ENCODE peak calls at places on chromosome 22, in eight cellular contexts. One of them, this sample, is unnamed.

GRCh38 chr22:18077639-18078328 is at the start of gene PEX26:
- DNase-seq in astrocyte of the cerebellum: peak; percentile 90
- DNase-seq in thoracic aorta: peak; percentile 83
- DNase-seq in dorsolateral prefrontal cortex: peak; percentile 96
- DNase-seq in neuronal stem cell: peak; percentile 88
- DNase-seq in tibial artery: peak; percentile 96
- DNase-seq in AG09309: peak; percentile 82
- DNase-seq in testis: peak; percentile 98
- DNase-seq in this sample: peak; percentile 95

GRCh38 chr22:24156915-24157782 is 24.1 kb upstream of the SUSD2 start:
- DNase-seq in astrocyte of the cerebellum: no peak
- DNase-seq in thoracic aorta: peak; percentile 65
- DNase-seq in dorsolateral prefrontal cortex: peak; percentile 54
- DNase-seq in neuronal stem cell: peak; percentile 77
- DNase-seq in tibial artery: peak; percentile 92
- DNase-seq in AG09309: no peak
- DNase-seq in testis: peak; percentile 86
- DNase-seq in this sample: peak; percentile 72

GRCh38 chr22:40661661-40662060 is 17.6 kb upstream of the MCHR1 start:
- DNase-seq in astrocyte of the cerebellum: no peak
- DNase-seq in thoracic aorta: no peak
- DNase-seq in dorsolateral prefrontal cortex: no peak
- DNase-seq in neuronal stem cell: no peak
- DNase-seq in tibial artery: no peak
- DNase-seq in AG09309: no peak
- DNase-seq in testis: no peak
- DNase-seq in this sample: no peak

GRCh38 chr22:19041403-19042074 is 80.7 kb downstream of the DGCR2 start:
- DNase-seq in astrocyte of the cerebellum: no peak
- DNase-seq in thoracic aorta: no peak
- DNase-seq in dorsolateral prefrontal cortex: no peak
- DNase-seq in neuronal stem cell: no peak
- DNase-seq in tibial artery: peak; percentile 61
- DNase-seq in AG09309: no peak
- DNase-seq in testis: no peak
- DNase-seq in this sample: no peak

GRCh38 chr22:45526768-45527360 is 24.2 kb downstream of the FBLN1 start:
- DNase-seq in astrocyte of the cerebellum: no peak
- DNase-seq in thoracic aorta: no peak
- DNase-seq in dorsolateral prefrontal cortex: no peak
- DNase-seq in neuronal stem cell: no peak
- DNase-seq in tibial artery: no peak
- DNase-seq in AG09309: no peak
- DNase-seq in testis: no peak
- DNase-seq in this sample: no peak

GRCh38 chr22:41447435-41448188 is 1.0 kb upstream of the TOB2 start:
- DNase-seq in astrocyte of the cerebellum: no peak
- DNase-seq in thoracic aorta: no peak
- DNase-seq in dorsolateral prefrontal cortex: peak; percentile 58
- DNase-seq in neuronal stem cell: peak; percentile 75
- DNase-seq in tibial artery: peak; percentile 83
- DNase-seq in AG09309: no peak
- DNase-seq in testis: peak; percentile 75
- DNase-seq in this sample: peak; percentile 94

GRCh38 chr22:23522642-23523251 is 57.3 kb downstream of the IGLL1 start:
- DNase-seq in astrocyte of the cerebellum: no peak
- DNase-seq in thoracic aorta: no peak
- DNase-seq in dorsolateral prefrontal cortex: no peak
- DNase-seq in neuronal stem cell: no peak
- DNase-seq in tibial artery: peak; percentile 79
- DNase-seq in AG09309: no peak
- DNase-seq in testis: peak; percentile 68
- DNase-seq in this sample: no peak

GRCh38 chr22:23187871-23188700 is 7.8 kb downstream of the BCR start:
- DNase-seq in astrocyte of the cerebellum: no peak
- DNase-seq in thoracic aorta: no peak
- DNase-seq in dorsolateral prefrontal cortex: no peak
- DNase-seq in neuronal stem cell: no peak
- DNase-seq in tibial artery: peak; percentile 80
- DNase-seq in AG09309: peak; percentile 11
- DNase-seq in testis: no peak
- DNase-seq in this sample: no peak

GRCh38 chr22:24772493-24773220 is 1.9 kb downstream of the PIWIL3 start:
- DNase-seq in astrocyte of the cerebellum: peak; percentile 35
- DNase-seq in thoracic aorta: no peak
- DNase-seq in dorsolateral prefrontal cortex: no peak
- DNase-seq in neuronal stem cell: peak; percentile 30
- DNase-seq in tibial artery: no peak
- DNase-seq in AG09309: no peak
- DNase-seq in testis: no peak
- DNase-seq in this sample: no peak

GRCh38 chr22:21628386-21629261 is 1.2 kb downstream of the YDJC start:
- DNase-seq in astrocyte of the cerebellum: no peak
- DNase-seq in thoracic aorta: no peak
- DNase-seq in dorsolateral prefrontal cortex: no peak
- DNase-seq in neuronal stem cell: no peak
- DNase-seq in tibial artery: no peak
- DNase-seq in AG09309: no peak
- DNase-seq in testis: no peak
- DNase-seq in this sample: no peak

GRCh38 chr22:40628354-40629042 is 8.0 kb downstream of the MRTFA start:
- DNase-seq in astrocyte of the cerebellum: peak; percentile 86
- DNase-seq in thoracic aorta: no peak
- DNase-seq in dorsolateral prefrontal cortex: no peak
- DNase-seq in neuronal stem cell: no peak
- DNase-seq in tibial artery: peak; percentile 29
- DNase-seq in AG09309: peak; percentile 24
- DNase-seq in testis: no peak
- DNase-seq in this sample: no peak

GRCh38 chr22:34489861-34490260 is 569.6 kb upstream of the LARGE1 start:
- DNase-seq in astrocyte of the cerebellum: no peak
- DNase-seq in thoracic aorta: no peak
- DNase-seq in dorsolateral prefrontal cortex: no peak
- DNase-seq in neuronal stem cell: no peak
- DNase-seq in tibial artery: no peak
- DNase-seq in AG09309: no peak
- DNase-seq in testis: no peak
- DNase-seq in this sample: no peak

GRCh38 chr22:48886604-48887393 is 940.9 kb downstream of the BRD1 start:
- DNase-seq in astrocyte of the cerebellum: no peak
- DNase-seq in thoracic aorta: no peak
- DNase-seq in dorsolateral prefrontal cortex: no peak
- DNase-seq in neuronal stem cell: no peak
- DNase-seq in tibial artery: peak; percentile 56
- DNase-seq in AG09309: no peak
- DNase-seq in testis: no peak
- DNase-seq in this sample: no peak

GRCh38 chr22:21832291-21833290 is 34.9 kb downstream of the MAPK1 start:
- DNase-seq in astrocyte of the cerebellum: no peak
- DNase-seq in thoracic aorta: no peak
- DNase-seq in dorsolateral prefrontal cortex: no peak
- DNase-seq in neuronal stem cell: no peak
- DNase-seq in tibial artery: no peak
- DNase-seq in AG09309: no peak
- DNase-seq in testis: peak; percentile 38
- DNase-seq in this sample: no peak

DNA sequence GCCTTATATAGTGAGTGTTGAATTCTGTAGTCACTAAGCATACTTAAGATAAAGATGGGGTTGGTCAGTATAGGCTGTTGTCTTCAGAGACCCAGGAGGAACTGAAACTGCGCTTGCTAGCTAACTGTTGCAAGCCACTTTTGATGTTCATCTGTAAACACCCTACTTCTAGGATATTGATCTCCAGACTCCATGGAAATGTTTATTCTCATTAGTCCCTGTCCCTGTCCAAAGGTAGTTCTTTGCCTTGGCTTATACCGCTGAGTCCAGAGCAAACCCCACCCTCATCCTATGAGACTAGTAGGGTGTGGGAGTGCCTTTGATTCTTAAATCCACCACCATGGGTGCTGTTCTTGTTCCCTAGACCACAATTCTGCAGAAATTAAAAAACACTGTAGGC is 36.4 kb downstream of the DEPDC5 start:
- DNase-seq in astrocyte of the cerebellum: no peak
- DNase-seq in thoracic aorta: no peak
- DNase-seq in dorsolateral prefrontal cortex: no peak
- DNase-seq in neuronal stem cell: no peak
- DNase-seq in tibial artery: no peak
- DNase-seq in AG09309: no peak
- DNase-seq in testis: no peak
- DNase-seq in this sample: no peak
- H3K4me3 ChIP-seq in astrocyte of the cerebellum: no peak overlapping the region
- H3K4me3 ChIP-seq in thoracic aorta: no peak overlapping the region
- H3K4me3 ChIP-seq in dorsolateral prefrontal cortex: no peak overlapping the region
- H3K4me3 ChIP-seq in neuronal stem cell: no peak overlapping the region
- H3K4me3 ChIP-seq in tibial artery: no peak overlapping the region
- H3K4me3 ChIP-seq in AG09309: no peak overlapping the region
- H3K4me3 ChIP-seq in testis: no peak overlapping the region
- H3K4me3 ChIP-seq in this sample: no peak overlapping the region

GRCh38 chr22:32542332-32543019 is 67.9 kb downstream of the FBXO7 start:
- DNase-seq in astrocyte of the cerebellum: no peak
- DNase-seq in thoracic aorta: no peak
- DNase-seq in dorsolateral prefrontal cortex: no peak
- DNase-seq in neuronal stem cell: no peak
- DNase-seq in tibial artery: peak; percentile 81
- DNase-seq in AG09309: no peak
- DNase-seq in testis: peak; percentile 72
- DNase-seq in this sample: no peak
- H3K4me3 ChIP-seq in astrocyte of the cerebellum: no peak overlapping the region
- H3K4me3 ChIP-seq in thoracic aorta: no peak overlapping the region
- H3K4me3 ChIP-seq in dorsolateral prefrontal cortex: no peak overlapping the region
- H3K4me3 ChIP-seq in neuronal stem cell: no peak overlapping the region
- H3K4me3 ChIP-seq in tibial artery: no peak overlapping the region
- H3K4me3 ChIP-seq in AG09309: no peak overlapping the region
- H3K4me3 ChIP-seq in testis: no peak overlapping the region
- H3K4me3 ChIP-seq in this sample: no peak overlapping the region

DNA sequence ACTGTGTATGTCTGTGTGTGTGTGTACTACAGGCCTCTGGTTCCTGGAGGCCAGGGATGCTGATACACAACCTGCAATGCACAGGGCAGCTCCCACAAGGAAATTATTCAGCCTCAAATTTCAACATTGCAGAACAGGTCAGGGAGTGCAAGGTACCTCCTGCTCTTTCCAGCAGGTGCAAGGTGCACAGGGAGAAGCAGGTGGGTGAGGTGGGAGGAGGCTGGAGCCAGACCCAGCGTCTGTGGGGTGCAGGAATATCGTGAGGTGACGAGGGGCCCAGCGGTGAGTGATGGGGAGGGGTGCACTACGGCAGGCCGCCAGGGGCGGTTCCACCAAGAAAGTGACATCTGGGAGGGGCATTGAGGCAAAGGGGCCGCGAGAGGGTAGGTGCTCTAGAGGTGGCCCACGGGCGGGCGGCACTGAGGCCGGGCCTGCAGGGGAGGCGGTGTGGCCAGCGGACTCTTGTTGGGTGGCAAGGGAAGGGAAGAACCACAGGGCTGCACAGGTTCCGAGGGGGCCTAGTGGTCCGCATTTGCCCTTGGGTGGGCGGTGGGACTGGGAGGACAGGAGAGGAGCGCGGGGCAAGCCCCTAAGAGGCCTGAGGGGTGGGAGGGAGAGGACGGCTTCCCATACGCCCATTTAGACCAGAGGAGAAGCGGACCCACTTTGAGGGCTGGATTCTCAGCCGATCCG is 21.6 kb downstream of the DGCR6L start:
- DNase-seq in astrocyte of the cerebellum: no peak
- DNase-seq in thoracic aorta: no peak
- DNase-seq in dorsolateral prefrontal cortex: no peak
- DNase-seq in neuronal stem cell: no peak
- DNase-seq in tibial artery: no peak
- DNase-seq in AG09309: no peak
- DNase-seq in testis: no peak
- DNase-seq in this sample: no peak
- H3K4me3 ChIP-seq in astrocyte of the cerebellum: peak overlapping the region; percentile 42
- H3K4me3 ChIP-seq in thoracic aorta: no peak overlapping the region
- H3K4me3 ChIP-seq in dorsolateral prefrontal cortex: peak overlapping the region; percentile 58
- H3K4me3 ChIP-seq in neuronal stem cell: no peak overlapping the region
- H3K4me3 ChIP-seq in tibial artery: peak overlapping the region; percentile 64
- H3K4me3 ChIP-seq in AG09309: no peak overlapping the region
- H3K4me3 ChIP-seq in testis: peak overlapping the region; percentile 50
- H3K4me3 ChIP-seq in this sample: no peak overlapping the region

DNA sequence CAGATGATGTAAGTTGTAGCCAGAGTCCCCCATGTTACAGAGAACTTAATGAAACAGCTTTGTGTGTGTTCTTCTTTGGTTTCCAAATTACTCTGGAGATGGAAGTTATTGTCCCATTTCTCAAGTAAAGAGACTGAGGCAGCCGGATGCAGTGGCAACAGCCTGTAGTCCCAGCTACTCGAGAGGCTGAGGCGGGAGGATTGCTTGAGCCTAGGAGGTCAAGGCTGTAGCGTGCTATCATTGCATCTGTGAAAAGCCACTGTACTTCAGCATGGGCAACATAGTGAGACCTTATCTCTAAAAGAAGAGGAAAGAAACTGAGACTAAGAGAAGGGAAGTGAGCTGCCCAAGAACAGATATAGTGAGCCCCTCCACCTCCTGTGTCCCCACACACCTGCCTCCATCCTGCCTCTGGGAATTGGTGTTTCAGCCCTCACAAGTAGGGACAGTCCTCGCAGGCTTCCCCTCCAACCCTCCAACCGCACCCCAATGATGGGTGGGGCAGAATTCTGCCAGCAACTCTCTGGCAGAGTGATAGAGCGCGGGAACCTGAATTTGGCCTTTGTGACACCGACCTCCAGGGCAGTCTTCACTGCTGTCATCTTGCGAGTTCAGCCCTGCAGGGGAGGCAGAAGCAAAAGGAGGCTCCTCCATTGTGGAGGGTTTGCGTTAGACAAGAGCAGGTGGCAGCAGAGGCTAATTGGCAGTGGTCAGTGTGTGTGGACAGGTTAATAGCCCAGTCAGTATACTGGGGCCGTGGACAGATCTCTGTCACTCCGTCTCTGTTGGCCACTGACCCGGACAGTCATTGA is 1.6 kb downstream of the PDXP start:
- DNase-seq in astrocyte of the cerebellum: no peak
- DNase-seq in thoracic aorta: no peak
- DNase-seq in dorsolateral prefrontal cortex: no peak
- DNase-seq in neuronal stem cell: no peak
- DNase-seq in tibial artery: no peak
- DNase-seq in AG09309: no peak
- DNase-seq in testis: no peak
- DNase-seq in this sample: no peak
- H3K4me3 ChIP-seq in astrocyte of the cerebellum: peak overlapping the region; percentile 61
- H3K4me3 ChIP-seq in thoracic aorta: peak overlapping the region; percentile 71
- H3K4me3 ChIP-seq in dorsolateral prefrontal cortex: peak overlapping the region; percentile 73
- H3K4me3 ChIP-seq in neuronal stem cell: peak overlapping the region; percentile 52
- H3K4me3 ChIP-seq in tibial artery: no peak overlapping the region
- H3K4me3 ChIP-seq in AG09309: peak overlapping the region; percentile 84
- H3K4me3 ChIP-seq in testis: no peak overlapping the region
- H3K4me3 ChIP-seq in this sample: no peak overlapping the region

DNA sequence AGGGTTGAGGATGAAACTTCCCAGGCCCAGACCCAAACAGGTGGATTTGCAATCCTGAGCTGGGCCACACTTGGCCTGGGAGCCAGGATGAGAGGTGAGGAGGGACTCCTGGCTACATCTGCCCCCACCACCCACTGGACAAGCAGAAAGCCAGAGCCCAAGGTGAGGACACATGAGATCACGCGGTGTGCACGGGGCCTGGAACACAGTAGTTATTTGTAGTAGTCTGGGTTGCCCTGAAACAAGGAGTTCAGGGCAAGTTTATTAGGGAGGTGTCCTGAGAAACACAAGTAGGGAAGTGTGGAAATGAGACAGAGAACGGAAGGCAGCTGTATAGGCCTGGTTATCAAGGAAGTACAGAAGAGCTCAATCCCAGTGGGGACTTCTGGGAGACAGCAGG is 647 bp upstream of the SEC14L6 start:
- DNase-seq in astrocyte of the cerebellum: no peak
- DNase-seq in thoracic aorta: no peak
- DNase-seq in dorsolateral prefrontal cortex: no peak
- DNase-seq in neuronal stem cell: no peak
- DNase-seq in tibial artery: no peak
- DNase-seq in AG09309: no peak
- DNase-seq in testis: no peak
- DNase-seq in this sample: no peak
- H3K4me3 ChIP-seq in astrocyte of the cerebellum: no peak overlapping the region
- H3K4me3 ChIP-seq in thoracic aorta: no peak overlapping the region
- H3K4me3 ChIP-seq in dorsolateral prefrontal cortex: no peak overlapping the region
- H3K4me3 ChIP-seq in neuronal stem cell: no peak overlapping the region
- H3K4me3 ChIP-seq in tibial artery: no peak overlapping the region
- H3K4me3 ChIP-seq in AG09309: no peak overlapping the region
- H3K4me3 ChIP-seq in testis: no peak overlapping the region
- H3K4me3 ChIP-seq in this sample: no peak overlapping the region

This sample was measured in lower leg skin.